ENCODE peak calls at places on chromosomes 16 and 17, in seven cellular contexts. O, Z, N, C, G, W and Q are unnamed samples.

GRCh38 chr16:89051521-89052166 is 42.0 kb upstream of the ACSF3 start:
- DNase-seq in G (peak; percentile 71), W (no peak), N (no peak), C (no peak), O (no peak), Z (no peak), Q (peak; percentile 70)

GRCh38 chr17:71975998-71976649 is 144.7 kb upstream of the SOX9 start:
- DNase-seq in O (peak; percentile 79), Z (peak; percentile 85), G (peak; percentile 38), C (peak; percentile 31), W (peak; percentile 78), N (peak; percentile 53), Q (peak; percentile 22)

GRCh38 chr17:68599873-68600122 is 1.4 kb downstream of the FAM20A start:
- DNase-seq in N (no peak), G (no peak), O (no peak), W (no peak), C (no peak), Z (no peak), Q (no peak)

GRCh38 chr17:79202476-79202875 is 127.9 kb downstream of the ENGASE start:
- DNase-seq in C (no peak), W (no peak), Z (no peak), N (no peak), O (no peak), G (peak; percentile 74), Q (no peak)

GRCh38 chr17:30244853-30245385 is 9.4 kb upstream of the SLC6A4 start:
- DNase-seq in C (no peak), G (no peak), O (no peak), N (no peak), Z (no peak), W (no peak), Q (no peak)

GRCh38 chr17:67113481-67113880 is 69.1 kb downstream of the CACNG1 start:
- DNase-seq in N (no peak), G (no peak), O (no peak), C (no peak), W (no peak), Z (no peak), Q (no peak)

GRCh38 chr17:77852666-77853207 is 105.8 kb upstream of the TNRC6C start:
- DNase-seq in C (no peak), Z (no peak), O (no peak), G (no peak), W (no peak), N (no peak), Q (peak; percentile 68)

GRCh38 chr16:3046506-3047386 is at the start of gene MMP25:
- DNase-seq in W (no peak), N (no peak), Z (no peak), G (peak; percentile 61), C (no peak), O (no peak), Q (no peak)

GRCh38 chr16:69404275-69404805 is 18.5 kb upstream of the TERF2 start:
- DNase-seq in G (no peak), W (no peak), N (peak; percentile 69), C (no peak), O (peak; percentile 51), Z (peak; percentile 89), Q (no peak)

GRCh38 chr16:73051216-73051615 is 3.3 kb upstream of the ZFHX3 start:
- DNase-seq in W (no peak), N (no peak), O (no peak), G (no peak), Z (no peak), C (no peak), Q (no peak)

GRCh38 chr16:84555418-84556196 is 51.1 kb upstream of the MEAK7 start:
- DNase-seq in C (no peak), N (no peak), W (no peak), O (no peak), G (no peak), Z (no peak), Q (no peak)

GRCh38 chr16:49492896-49493620 is 119.5 kb downstream of the C16orf78 start:
- DNase-seq in Z (no peak), N (no peak), W (no peak), O (no peak), C (peak; percentile 35), G (peak; percentile 62), Q (no peak)

GRCh38 chr17:77770331-77771105 is 188.0 kb upstream of the TNRC6C start:
- DNase-seq in G (no peak), O (no peak), Z (peak; percentile 32), N (no peak), W (no peak), C (no peak), Q (no peak)

GRCh38 chr17:59400858-59401257 is 69.4 kb downstream of the YPEL2 start:
- DNase-seq in Z (no peak), N (no peak), O (no peak), G (no peak), W (no peak), C (no peak), Q (no peak)

GRCh38 chr17:45386180-45386579 is 46.5 kb downstream of the ARHGAP27 start:
- DNase-seq in C (no peak), N (peak; percentile 65), Z (no peak), G (no peak), W (no peak), O (no peak), Q (no peak)

GRCh38 chr17:11644265-11645212 is 46.3 kb downstream of the DNAH9 start:
- DNase-seq in C (peak; percentile 74), W (peak; percentile 76), Z (peak; percentile 82), N (peak; percentile 72), O (peak; percentile 71), G (peak; percentile 70), Q (no peak)

GRCh38 chr17:39270923-39271322 is 45.2 kb upstream of the STAC2 start:
- DNase-seq in O (no peak), C (no peak), W (no peak), N (no peak), Z (peak; percentile 48), G (no peak), Q (no peak)

GRCh38 chr17:8867361-8867981 is at the start of gene PIK3R6:
- DNase-seq in N (no peak), C (no peak), W (no peak), O (no peak), G (no peak), Z (no peak), Q (no peak)

GRCh38 chr17:32275060-32276042 is 9.7 kb downstream of the RHBDL3 start:
- DNase-seq in N (no peak), O (no peak), C (no peak), W (no peak), Z (peak; percentile 84), G (peak; percentile 53), Q (no peak)

GRCh38 chr17:6165806-6166205 is 95.6 kb downstream of the WSCD1 start:
- DNase-seq in G (no peak), Z (no peak), O (no peak), W (no peak), N (no peak), C (no peak), Q (no peak)

DNA sequence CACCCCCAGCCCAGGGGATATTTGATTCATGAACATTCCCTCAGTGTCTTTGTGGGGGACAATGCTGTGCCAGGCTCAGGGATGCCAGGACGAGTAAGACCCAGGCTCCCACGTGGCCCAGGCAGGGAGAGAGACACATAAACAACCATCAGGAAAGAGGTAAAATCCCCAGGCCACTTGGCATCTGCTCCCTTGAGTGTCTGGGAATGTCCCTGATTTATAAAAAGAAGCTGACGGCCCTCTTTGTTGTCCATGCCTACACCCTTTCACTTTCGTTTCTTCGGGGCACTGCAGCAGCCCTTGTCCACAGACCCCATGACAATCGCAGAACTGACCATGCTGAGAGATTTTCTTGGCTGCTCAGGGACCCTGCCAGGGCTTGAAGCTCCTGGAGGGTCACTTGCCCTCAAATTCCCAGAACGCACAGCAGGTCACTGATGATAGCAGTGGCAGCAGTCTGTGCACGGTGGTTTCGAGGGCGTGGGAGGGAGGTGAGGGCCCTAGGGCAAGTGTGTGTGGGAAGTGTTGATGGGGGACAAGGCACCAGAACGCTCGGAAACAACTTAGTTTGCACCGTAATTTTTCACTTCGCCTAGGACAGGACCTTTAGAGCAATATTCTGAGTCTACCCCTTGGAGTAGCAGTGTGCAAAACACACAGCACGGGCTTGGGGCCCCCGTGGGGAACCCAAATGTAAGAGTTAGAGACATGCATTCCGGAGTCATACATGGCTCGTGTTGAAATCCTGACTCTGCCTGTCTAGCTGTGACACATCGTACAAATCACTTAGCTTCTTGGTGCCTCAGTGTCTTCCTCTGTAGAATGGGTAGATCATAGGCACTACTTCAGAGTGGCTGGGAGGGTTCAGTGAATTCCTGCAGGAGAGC is 4.7 kb downstream of the NOD2 start:
- DNase-seq in Z (no peak), C (no peak), N (peak; percentile 40), O (peak; percentile 40), G (no peak), W (no peak), Q (no peak)
- TF ChIP-seq EP300 in Z (no peak), C (no peak), N (no peak), O (no peak), G (no peak), W (no peak), Q (peak; percentile 71)

GRCh38 chr17:43479948-43480347 is 3.8 kb upstream of the DHX8 start:
- DNase-seq in C (no peak), G (no peak), Z (no peak), W (no peak), N (no peak), O (no peak), Q (no peak)
- TF ChIP-seq EP300 in C (no peak), G (no peak), Z (no peak), W (peak; percentile 15), N (no peak), O (no peak), Q (no peak)

GRCh38 chr17:80666867-80667266 is 122.2 kb downstream of the RPTOR start:
- DNase-seq in Z (no peak), N (no peak), W (no peak), G (no peak), O (no peak), C (no peak), Q (no peak)

GRCh38 chr17:80667462-80668277 is 123.0 kb downstream of the RPTOR start:
- DNase-seq in Z (no peak), W (no peak), O (no peak), N (no peak), G (no peak), C (no peak), Q (no peak)

GRCh38 chr17:80663783-80664206 is 119.2 kb downstream of the RPTOR start:
- DNase-seq in G (no peak), O (peak; percentile 20), Z (no peak), C (peak; percentile 60), N (no peak), W (no peak), Q (no peak)

GRCh38 chr17:80664217-80664780 is 119.7 kb downstream of the RPTOR start:
- DNase-seq in N (no peak), G (no peak), O (no peak), C (no peak), Z (no peak), W (no peak), Q (no peak)

GRCh38 chr17:80665792-80666191 is 121.2 kb downstream of the RPTOR start:
- DNase-seq in C (no peak), W (no peak), Z (no peak), G (no peak), N (no peak), O (no peak), Q (no peak)
- TF ChIP-seq EP300 in C (no peak), W (no peak), Z (no peak), G (no peak), N (no peak), O (no peak), Q (no peak)

DNA sequence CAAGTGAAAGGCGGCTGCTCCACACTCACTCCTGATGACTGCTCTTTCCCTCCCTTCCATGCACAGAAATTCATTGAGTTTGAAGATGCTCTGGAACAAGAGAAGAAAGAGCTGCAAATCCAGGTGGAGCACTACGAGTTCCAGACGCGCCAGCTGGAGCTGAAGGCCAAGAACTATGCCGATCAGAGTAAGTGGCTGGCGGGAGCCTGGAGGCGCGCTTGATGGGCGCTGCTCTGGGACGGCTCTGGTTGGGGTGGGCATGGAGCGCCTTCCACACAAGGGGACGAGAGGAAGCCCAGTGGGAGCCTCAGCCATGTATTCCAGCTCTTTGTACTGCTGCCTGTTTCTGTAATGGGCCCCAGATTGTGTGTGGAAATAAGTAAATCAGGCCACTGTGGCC is 18.5 kb downstream of the MAPK8IP3 start:
- DNase-seq in G (peak; percentile 13), N (no peak), Z (no peak), C (no peak), W (no peak), O (no peak), Q (peak; percentile 38)
- TF ChIP-seq EP300 in G (no peak), N (no peak), Z (no peak), C (no peak), W (no peak), O (no peak), Q (no peak)